ENCODE peak calls at places on chromosomes 16 and 17, in five cellular contexts. One of them, this sample, is unnamed.

GRCh38 chr17:50064253-50064991 is 8.5 kb downstream of the ITGA3 start:
- DNase-seq in IMR-90: peak
- DNase-seq in HepG2: no peak
- DNase-seq in K562: peak
- DNase-seq in GM12878: no peak
- DNase-seq in this sample: peak

GRCh38 chr16:85029413-85029794 is 1.8 kb downstream of the KIAA0513 start:
- DNase-seq in IMR-90: peak
- DNase-seq in HepG2: no peak
- DNase-seq in K562: peak
- DNase-seq in GM12878: peak
- DNase-seq in this sample: peak

GRCh38 chr17:45950888-45951287 is 48.2 kb upstream of the STH start:
- DNase-seq in IMR-90: no peak
- DNase-seq in HepG2: no peak
- DNase-seq in K562: no peak
- DNase-seq in GM12878: no peak
- DNase-seq in this sample: no peak

GRCh38 chr16:78638371-78638770 is 538.9 kb downstream of the WWOX start:
- DNase-seq in IMR-90: no peak
- DNase-seq in HepG2: no peak
- DNase-seq in K562: no peak
- DNase-seq in GM12878: no peak
- DNase-seq in this sample: peak

GRCh38 chr16:28082624-28083023 is 19.1 kb upstream of the GSG1L start:
- DNase-seq in IMR-90: no peak
- DNase-seq in HepG2: no peak
- DNase-seq in K562: peak
- DNase-seq in GM12878: no peak
- DNase-seq in this sample: no peak

GRCh38 chr16:71870818-71871217 is 13.2 kb downstream of the ZNF821 start:
- DNase-seq in IMR-90: no peak
- DNase-seq in HepG2: no peak
- DNase-seq in K562: no peak
- DNase-seq in GM12878: no peak
- DNase-seq in this sample: no peak

GRCh38 chr17:75619506-75620431 is 13.5 kb upstream of the SMIM5 start:
- DNase-seq in IMR-90: peak
- DNase-seq in HepG2: peak
- DNase-seq in K562: peak
- DNase-seq in GM12878: no peak
- DNase-seq in this sample: peak

GRCh38 chr17:17180141-17180603 is 26.0 kb downstream of the PLD6 start:
- DNase-seq in IMR-90: no peak
- DNase-seq in HepG2: no peak
- DNase-seq in K562: no peak
- DNase-seq in GM12878: no peak
- DNase-seq in this sample: no peak

GRCh38 chr16:78465730-78466129 is 366.3 kb downstream of the WWOX start:
- DNase-seq in IMR-90: no peak
- DNase-seq in HepG2: no peak
- DNase-seq in K562: no peak
- DNase-seq in GM12878: no peak
- DNase-seq in this sample: no peak

GRCh38 chr16:72197556-72197955 is 25.6 kb upstream of the PMFBP1 start:
- DNase-seq in IMR-90: no peak
- DNase-seq in HepG2: no peak
- DNase-seq in K562: no peak
- DNase-seq in GM12878: no peak
- DNase-seq in this sample: no peak

GRCh38 chr17:31492880-31493655 is 101.6 kb downstream of the RAB11FIP4 start:
- DNase-seq in IMR-90: no peak
- DNase-seq in HepG2: no peak
- DNase-seq in K562: peak
- DNase-seq in GM12878: peak
- DNase-seq in this sample: no peak

GRCh38 chr16:20766294-20766693 is 2.5 kb downstream of the ACSM3 start:
- DNase-seq in IMR-90: no peak
- DNase-seq in HepG2: no peak
- DNase-seq in K562: no peak
- DNase-seq in GM12878: no peak
- DNase-seq in this sample: no peak

GRCh38 chr17:35543856-35544255 is 6.4 kb upstream of the SLFN12L start:
- DNase-seq in IMR-90: peak
- DNase-seq in HepG2: no peak
- DNase-seq in K562: no peak
- DNase-seq in GM12878: no peak
- DNase-seq in this sample: no peak

GRCh38 chr17:83183951-83184506 is 104.6 kb downstream of the METRNL start:
- DNase-seq in IMR-90: no peak
- DNase-seq in HepG2: no peak
- DNase-seq in K562: no peak
- DNase-seq in GM12878: no peak
- DNase-seq in this sample: no peak

GRCh38 chr17:61814485-61814884 is 48.8 kb downstream of the BRIP1 start:
- DNase-seq in IMR-90: no peak
- DNase-seq in HepG2: no peak
- DNase-seq in K562: no peak
- DNase-seq in GM12878: no peak
- DNase-seq in this sample: no peak

GRCh38 chr16:58124601-58124915 is 4.6 kb downstream of the CFAP20 start:
- DNase-seq in IMR-90: peak
- DNase-seq in HepG2: no peak
- DNase-seq in K562: no peak
- DNase-seq in GM12878: no peak
- DNase-seq in this sample: no peak

GRCh38 chr17:74943808-74944522 is 8.3 kb downstream of the OTOP3 start:
- DNase-seq in IMR-90: no peak
- DNase-seq in HepG2: no peak
- DNase-seq in K562: no peak
- DNase-seq in GM12878: no peak
- DNase-seq in this sample: no peak

GRCh38 chr17:67500261-67500660 is 123.2 kb downstream of the PITPNC1 start:
- DNase-seq in IMR-90: peak
- DNase-seq in HepG2: no peak
- DNase-seq in K562: no peak
- DNase-seq in GM12878: no peak
- DNase-seq in this sample: no peak

GRCh38 chr17:9937164-9937835 is 32.2 kb upstream of the RCVRN start:
- DNase-seq in IMR-90: no peak
- DNase-seq in HepG2: no peak
- DNase-seq in K562: no peak
- DNase-seq in GM12878: no peak
- DNase-seq in this sample: no peak

GRCh38 chr17:50262001-50262794 is 12.1 kb upstream of the TMEM92 start:
- DNase-seq in IMR-90: no peak
- DNase-seq in HepG2: no peak
- DNase-seq in K562: peak
- DNase-seq in GM12878: no peak
- DNase-seq in this sample: no peak

GRCh38 chr16:71262391-71262790 is 26.8 kb downstream of the CMTR2 start:
- DNase-seq in IMR-90: no peak
- DNase-seq in HepG2: no peak
- DNase-seq in K562: no peak
- DNase-seq in GM12878: no peak
- DNase-seq in this sample: no peak

GRCh38 chr17:60388742-60389141 is 3.2 kb downstream of the USP32 start:
- DNase-seq in IMR-90: no peak
- DNase-seq in HepG2: no peak
- DNase-seq in K562: peak
- DNase-seq in GM12878: no peak
- DNase-seq in this sample: no peak

GRCh38 chr16:16167927-16168326 is 55.4 kb downstream of the ABCC6 start:
- DNase-seq in IMR-90: no peak
- DNase-seq in HepG2: no peak
- DNase-seq in K562: no peak
- DNase-seq in GM12878: no peak
- DNase-seq in this sample: no peak

GRCh38 chr17:63446218-63446980 is at the start of gene CYB561:
- DNase-seq in IMR-90: peak
- DNase-seq in HepG2: no peak
- DNase-seq in K562: peak
- DNase-seq in GM12878: no peak
- DNase-seq in this sample: peak

GRCh38 chr16:3909791-3910583 is 29.5 kb upstream of the CREBBP start:
- DNase-seq in IMR-90: no peak
- DNase-seq in HepG2: no peak
- DNase-seq in K562: no peak
- DNase-seq in GM12878: no peak
- DNase-seq in this sample: no peak

GRCh38 chr16:10070591-10070990 is 111.6 kb downstream of the GRIN2A start:
- DNase-seq in IMR-90: no peak
- DNase-seq in HepG2: no peak
- DNase-seq in K562: no peak
- DNase-seq in GM12878: no peak
- DNase-seq in this sample: no peak

GRCh38 chr16:6193718-6194117 is 1096.1 kb upstream of the EEF2KMT start:
- DNase-seq in IMR-90: no peak
- DNase-seq in HepG2: peak
- DNase-seq in K562: peak
- DNase-seq in GM12878: no peak
- DNase-seq in this sample: no peak

GRCh38 chr16:10668322-10669045 is 26.2 kb downstream of the TEKT5 start:
- DNase-seq in IMR-90: peak
- DNase-seq in HepG2: peak
- DNase-seq in K562: peak
- DNase-seq in GM12878: no peak
- DNase-seq in this sample: peak

GRCh38 chr16:70713781-70714180 is 27.9 kb upstream of the MTSS2 start:
- DNase-seq in IMR-90: no peak
- DNase-seq in HepG2: no peak
- DNase-seq in K562: no peak
- DNase-seq in GM12878: no peak
- DNase-seq in this sample: peak

GRCh38 chr17:31579265-31579664 is 187.8 kb downstream of the RAB11FIP4 start:
- DNase-seq in IMR-90: peak
- DNase-seq in HepG2: no peak
- DNase-seq in K562: no peak
- DNase-seq in GM12878: no peak
- DNase-seq in this sample: peak

GRCh38 chr16:2686912-2687507 is 4.7 kb downstream of the KCTD5 start:
- DNase-seq in IMR-90: no peak
- DNase-seq in HepG2: no peak
- DNase-seq in K562: peak
- DNase-seq in GM12878: peak
- DNase-seq in this sample: no peak

GRCh38 chr16:10871157-10871991 is 5.6 kb upstream of the CIITA start:
- DNase-seq in IMR-90: peak
- DNase-seq in HepG2: peak
- DNase-seq in K562: no peak
- DNase-seq in GM12878: peak
- DNase-seq in this sample: no peak

GRCh38 chr16:56921571-56921970 is 10.4 kb upstream of the HERPUD1 start:
- DNase-seq in IMR-90: no peak
- DNase-seq in HepG2: no peak
- DNase-seq in K562: no peak
- DNase-seq in GM12878: no peak
- DNase-seq in this sample: no peak

GRCh38 chr16:56915311-56916105 is 16.4 kb upstream of the HERPUD1 start:
- DNase-seq in IMR-90: no peak
- DNase-seq in HepG2: no peak
- DNase-seq in K562: no peak
- DNase-seq in GM12878: no peak
- DNase-seq in this sample: no peak

GRCh38 chr16:56916571-56917403 is 15.2 kb upstream of the HERPUD1 start:
- DNase-seq in IMR-90: no peak
- DNase-seq in HepG2: no peak
- DNase-seq in K562: no peak
- DNase-seq in GM12878: peak
- DNase-seq in this sample: no peak

GRCh38 chr16:56918467-56919012 is 13.4 kb upstream of the HERPUD1 start:
- DNase-seq in IMR-90: no peak
- DNase-seq in HepG2: no peak
- DNase-seq in K562: no peak
- DNase-seq in GM12878: no peak
- DNase-seq in this sample: no peak

GRCh38 chr16:56919099-56919800 is 12.7 kb upstream of the HERPUD1 start:
- DNase-seq in IMR-90: no peak
- DNase-seq in HepG2: peak
- DNase-seq in K562: no peak
- DNase-seq in GM12878: no peak
- DNase-seq in this sample: no peak
- TF ChIP-seq RFX5 in IMR-90: no peak
- TF ChIP-seq RFX5 in HepG2: no peak
- TF ChIP-seq RFX5 in K562: no peak
- TF ChIP-seq RFX5 in GM12878: no peak
- TF ChIP-seq RFX5 in this sample: no peak

GRCh38 chr16:87461466-87461975 is 31.3 kb downstream of the ZCCHC14 start:
- DNase-seq in IMR-90: no peak
- DNase-seq in HepG2: peak
- DNase-seq in K562: peak
- DNase-seq in GM12878: no peak
- DNase-seq in this sample: no peak
- TF ChIP-seq MXI1 in IMR-90: no peak
- TF ChIP-seq MXI1 in HepG2: peak
- TF ChIP-seq MXI1 in K562: no peak
- TF ChIP-seq MXI1 in GM12878: no peak
- TF ChIP-seq MXI1 in this sample: no peak

GRCh38 chr16:90026135-90026534 is 6.9 kb upstream of the DBNDD1 start:
- DNase-seq in IMR-90: no peak
- DNase-seq in HepG2: no peak
- DNase-seq in K562: no peak
- DNase-seq in GM12878: no peak
- DNase-seq in this sample: no peak

GRCh38 chr16:90022209-90023077 is 3.2 kb upstream of the DBNDD1 start:
- DNase-seq in IMR-90: peak
- DNase-seq in HepG2: peak
- DNase-seq in K562: peak
- DNase-seq in GM12878: peak
- DNase-seq in this sample: peak

GRCh38 chr16:90020260-90020837 is 1.1 kb upstream of the DBNDD1 start:
- DNase-seq in IMR-90: peak
- DNase-seq in HepG2: peak
- DNase-seq in K562: no peak
- DNase-seq in GM12878: no peak
- DNase-seq in this sample: no peak

GRCh38 chr16:90020838-90021382 is 1.7 kb upstream of the DBNDD1 start:
- DNase-seq in IMR-90: peak
- DNase-seq in HepG2: peak
- DNase-seq in K562: no peak
- DNase-seq in GM12878: no peak
- DNase-seq in this sample: peak

DNA sequence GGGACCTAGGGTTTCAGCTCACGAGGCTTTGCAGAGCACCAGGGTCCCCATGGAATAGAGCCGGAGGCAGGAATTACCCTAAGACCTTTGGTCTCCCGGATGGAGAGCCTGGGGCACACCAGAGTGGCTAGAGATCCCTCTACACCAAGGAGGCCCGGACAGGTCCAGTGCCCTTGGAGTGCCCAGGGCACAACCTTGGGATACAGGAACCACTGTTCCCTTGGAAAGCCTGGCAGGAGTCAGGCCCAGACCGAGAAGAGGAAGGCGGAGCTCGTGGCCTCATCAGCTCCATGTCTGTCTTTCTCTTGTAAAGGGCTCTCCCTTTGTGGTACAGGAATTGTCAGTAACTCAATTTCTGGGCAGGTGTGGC is 3.8 kb upstream of the DBNDD1 start:
- DNase-seq in IMR-90: no peak
- DNase-seq in HepG2: no peak
- DNase-seq in K562: no peak
- DNase-seq in GM12878: no peak
- DNase-seq in this sample: no peak
- TF ChIP-seq RFX5 in IMR-90: no peak
- TF ChIP-seq RFX5 in HepG2: no peak
- TF ChIP-seq RFX5 in K562: no peak
- TF ChIP-seq RFX5 in GM12878: no peak
- TF ChIP-seq RFX5 in this sample: no peak

GRCh38 chr16:30122621-30123160 is 329 bp downstream of the MAPK3 start:
- DNase-seq in IMR-90: no peak
- DNase-seq in HepG2: no peak
- DNase-seq in K562: peak
- DNase-seq in GM12878: no peak
- DNase-seq in this sample: no peak
- TF ChIP-seq MXI1 in IMR-90: no peak
- TF ChIP-seq MXI1 in HepG2: no peak
- TF ChIP-seq MXI1 in K562: no peak
- TF ChIP-seq MXI1 in GM12878: no peak
- TF ChIP-seq MXI1 in this sample: peak

This sample was measured in SK-N-SH.